ENCODE peak calls at places on chromosomes 6 and 20, in five cellular contexts. X is IMR-90, T is sigmoid colon, S is pancreas, Y is left ventricle myocardium inferior. E is an unnamed sample.

GRCh38 chr6:56746767-56747504 is 104.2 kb upstream of the DST start:
- DNase-seq in T (no peak), S (no peak), Y (no peak), X (no peak), E (peak; percentile 76)

GRCh38 chr20:63969851-63970713 is at the start of gene ZNF512B:
- DNase-seq in X (peak; percentile 50), Y (peak; percentile 73), T (peak; percentile 83), S (peak; percentile 71), E (peak; percentile 62)

GRCh38 chr6:88763160-88763559 is 200.3 kb downstream of the RNGTT start:
- DNase-seq in X (peak; percentile 43), S (no peak), T (no peak), Y (no peak), E (no peak)

GRCh38 chr20:20024942-20025341 is 7.8 kb downstream of the NAA20 start:
- DNase-seq in X (peak; percentile 70), T (no peak), Y (no peak), S (no peak), E (no peak)

GRCh38 chr6:162964703-162965140 is 236.9 kb downstream of the PACRG start:
- DNase-seq in Y (peak; percentile 61), T (peak; percentile 78), S (no peak), X (peak; percentile 99), E (no peak)

GRCh38 chr6:154139894-154140293 is 100.9 kb downstream of the OPRM1 start:
- DNase-seq in X (no peak), S (no peak), T (no peak), Y (no peak), E (no peak)

GRCh38 chr6:52929321-52930164 is 20.0 kb upstream of the GSTA3 start:
- DNase-seq in S (peak; percentile 30), T (no peak), Y (no peak), X (peak; percentile 93), E (no peak)

GRCh38 chr6:44423306-44423705 is 35.8 kb downstream of the CDC5L start:
- DNase-seq in S (no peak), X (no peak), T (no peak), Y (no peak), E (no peak)

GRCh38 chr6:49202923-49203322 is 260.1 kb downstream of the MMUT start:
- DNase-seq in S (no peak), T (no peak), Y (no peak), X (no peak), E (no peak)

GRCh38 chr20:10747019-10747418 is 73.2 kb upstream of the JAG1 start:
- DNase-seq in X (no peak), S (no peak), T (no peak), Y (no peak), E (no peak)

GRCh38 chr6:113359155-113360140 is 497.7 kb upstream of the MARCKS start:
- DNase-seq in T (no peak), X (peak; percentile 73), Y (no peak), S (no peak), E (no peak)

GRCh38 chr6:100549406-100550167 is 84.9 kb upstream of the SIM1 start:
- DNase-seq in X (peak; percentile 87), T (no peak), Y (no peak), S (no peak), E (no peak)

GRCh38 chr6:104421650-104422049 is 438.1 kb downstream of the HACE1 start:
- DNase-seq in X (no peak), T (no peak), Y (no peak), S (no peak), E (no peak)

GRCh38 chr6:139135578-139136545 is 982 bp downstream of the HECA start:
- DNase-seq in Y (peak; percentile 78), X (peak; percentile 11), S (peak; percentile 47), T (peak; percentile 77), E (peak; percentile 29)

GRCh38 chr6:167200806-167201205 is 43.0 kb upstream of the GPR31 start:
- DNase-seq in X (no peak), T (no peak), S (no peak), Y (no peak), E (no peak)

GRCh38 chr6:46923476-46923875 is 1.7 kb upstream of the ADGRF5 start:
- DNase-seq in S (no peak), Y (no peak), T (no peak), X (no peak), E (no peak)

DNA sequence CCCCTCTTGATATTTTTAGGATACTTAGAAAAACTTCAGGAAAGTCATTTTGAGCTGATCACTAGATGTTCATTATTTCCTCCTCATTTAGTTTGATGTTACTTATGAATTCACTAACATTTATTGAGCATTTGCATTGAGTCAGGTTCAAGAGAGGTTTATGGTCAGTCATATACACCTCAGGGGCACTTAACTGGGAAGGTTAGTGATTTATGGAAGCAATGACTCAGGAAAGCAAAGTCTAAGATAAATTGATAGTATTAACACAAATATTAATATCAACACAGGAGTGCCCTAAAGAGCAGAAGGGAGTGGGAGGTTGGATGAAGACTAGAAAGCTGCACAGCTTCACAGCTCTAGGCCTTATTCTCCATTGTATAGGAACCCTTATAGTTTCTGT is 177.0 kb upstream of the TNFAIP3 start:
- DNase-seq in X (no peak), Y (no peak), T (no peak), S (no peak), E (no peak)
- H3K27me3 ChIP-seq in X (no peaks in the 10 kb centered on the region), Y (no peaks in the 10 kb centered on the region), T (no peaks in the 10 kb centered on the region), S (no peaks in the 10 kb centered on the region), E (no peaks in the 10 kb centered on the region)

GRCh38 chr6:125277838-125278237 is 23.9 kb downstream of the HDDC2 start:
- DNase-seq in T (no peak), Y (no peak), X (no peak), S (no peak), E (no peak)
- H3K36me3 ChIP-seq in T (no peaks in the 10 kb centered on the region), Y (peaks cover 69% of the 10 kb centered on the region), X (peaks cover 29% of the 10 kb centered on the region), S (peaks cover 17% of the 10 kb centered on the region), E (no peaks in the 10 kb centered on the region)

DNA sequence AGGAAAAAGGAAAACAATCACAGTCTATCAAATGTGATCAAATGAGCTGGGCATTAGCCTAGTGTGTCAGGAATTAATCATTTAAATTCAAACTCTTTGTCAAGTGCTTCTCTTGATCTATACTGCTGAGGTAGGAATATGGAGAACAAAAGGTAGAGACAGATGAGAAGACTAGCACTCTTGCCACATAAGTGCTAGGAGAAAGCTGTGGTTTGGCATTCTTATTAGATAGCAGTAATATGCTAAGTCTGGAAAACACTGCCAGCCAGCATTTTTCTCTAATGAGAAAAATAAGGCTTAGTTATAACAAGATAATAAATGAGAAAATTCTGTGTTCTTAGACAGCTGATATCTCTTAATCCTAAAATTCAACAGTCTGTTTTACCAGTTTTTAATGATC is 38.9 kb downstream of the ORC3 start:
- DNase-seq in X (peak; percentile 31), T (no peak), Y (no peak), S (no peak), E (no peak)
- H3K27ac ChIP-seq in X (no peak overlapping the region), T (no peak overlapping the region), Y (no peak overlapping the region), S (no peak overlapping the region), E (no peak overlapping the region)

GRCh38 chr6:108145639-108146038 is 20.2 kb upstream of the NR2E1 start:
- DNase-seq in T (no peak), Y (no peak), S (no peak), X (no peak), E (no peak)
- H3K27me3 ChIP-seq in T (peaks cover 23% of the 10 kb centered on the region), Y (peaks cover 82% of the 10 kb centered on the region), S (no peaks in the 10 kb centered on the region), X (peaks cover 19% of the 10 kb centered on the region), E (no peaks in the 10 kb centered on the region)

DNA sequence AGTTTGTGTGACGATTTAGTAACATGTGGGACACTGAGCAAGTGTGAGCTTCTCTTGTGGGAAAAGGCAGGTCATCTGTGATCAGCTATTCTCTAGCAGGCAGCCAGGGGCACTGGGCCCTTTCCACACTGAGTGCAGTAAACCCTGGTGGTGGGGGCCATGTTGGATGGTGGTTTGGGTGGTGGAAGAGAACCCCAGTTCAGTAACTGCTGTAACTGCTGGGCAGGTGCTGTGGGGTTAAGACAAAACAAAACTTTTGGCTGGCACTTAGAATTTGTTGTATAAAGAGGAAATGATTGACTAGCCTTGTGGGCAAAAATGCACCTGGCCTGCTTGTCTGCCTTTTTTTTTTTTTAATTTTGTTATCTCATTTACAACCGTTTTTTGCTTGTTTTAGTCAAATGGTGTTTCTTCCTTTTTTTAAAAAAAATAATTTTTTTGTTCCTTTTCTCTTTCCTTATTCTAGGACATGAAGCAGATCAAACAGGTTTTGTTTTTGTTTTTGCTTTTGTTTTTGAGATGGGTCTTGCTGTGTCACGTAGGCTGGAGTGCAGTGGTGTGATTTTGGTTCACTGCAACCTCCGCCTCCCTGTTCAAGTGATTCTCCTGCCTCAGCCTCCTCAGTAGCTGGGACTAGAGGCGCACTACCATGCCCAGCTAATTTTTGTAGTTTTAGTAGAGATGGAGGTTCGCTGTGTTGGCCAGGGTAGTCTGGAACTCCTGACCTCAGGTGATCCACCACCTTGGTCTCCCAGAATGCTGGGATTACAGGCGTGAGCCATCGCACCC is 59.8 kb downstream of the IGF2R start:
- DNase-seq in X (no peak), Y (no peak), T (no peak), S (peak; percentile 35), E (no peak)
- H3K36me3 ChIP-seq in X (peaks cover 51% of the 10 kb centered on the region), Y (peaks cover 67% of the 10 kb centered on the region), T (peaks cover 7% of the 10 kb centered on the region), S (peaks cover 24% of the 10 kb centered on the region), E (peaks cover 53% of the 10 kb centered on the region)

GRCh38 chr20:1809611-1810510 is 85.3 kb upstream of the SIRPA start:
- DNase-seq in Y (no peak), X (peak; percentile 77), T (no peak), S (no peak), E (no peak)
- H3K27ac ChIP-seq in Y (peak overlapping the region; percentile 67), X (peak overlapping the region; percentile 98), T (no peak overlapping the region), S (no peak overlapping the region), E (no peak overlapping the region)

DNA sequence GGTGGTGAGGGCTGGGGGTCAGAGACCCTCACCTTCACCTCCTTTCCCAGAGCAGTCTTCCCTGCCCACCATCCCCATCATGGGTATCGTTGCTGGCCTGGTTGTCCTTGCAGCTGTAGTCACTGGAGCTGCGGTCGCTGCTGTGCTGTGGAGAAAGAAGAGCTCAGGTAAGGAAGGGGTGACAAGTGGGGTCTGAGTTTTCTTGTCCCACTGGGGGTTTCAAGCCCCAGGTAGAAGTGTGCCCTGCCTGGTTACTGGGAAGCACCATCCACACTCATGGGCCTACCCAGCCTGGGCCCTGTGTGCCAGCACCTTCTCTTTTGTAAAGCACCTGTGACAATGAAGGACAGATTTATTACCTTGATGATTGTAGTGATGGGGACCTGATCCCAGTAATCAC is 2.1 kb downstream of the HLA-G start:
- DNase-seq in T (no peak), S (no peak), Y (no peak), X (no peak), E (no peak)
- H3K27me3 ChIP-seq in T (peaks cover 33% of the 10 kb centered on the region), S (no peaks in the 10 kb centered on the region), Y (peaks cover 78% of the 10 kb centered on the region), X (peaks cover 39% of the 10 kb centered on the region), E (no peaks in the 10 kb centered on the region)

E was measured in WERI-Rb-1.